ENCODE peak calls at places on chromosomes 3 and 15, in six cellular contexts. Z is astrocyte of the spinal cord; D is AG04449; E is fibroblast of the aortic adventitia; R is upper lobe of right lung; G is CD4-positive, alpha-beta T cell. X is an unnamed sample.

GRCh38 chr3:49025005-49025792 is 3.3 kb downstream of the NDUFAF3 start:
- DNase-seq in Z (no peak), D (no peak), E (no peak), R (no peak), G (no peak), X (no peak)

GRCh38 chr3:177237206-177237605 is 39.9 kb upstream of the TBL1XR1 start:
- DNase-seq in Z (no peak), D (no peak), E (peak), R (no peak), G (no peak), X (no peak)

GRCh38 chr3:48130321-48130881 is 57.8 kb downstream of the CDC25A start:
- DNase-seq in Z (peak), D (no peak), E (peak), R (peak), G (no peak), X (no peak)

GRCh38 chr3:37130984-37131975 is 43.1 kb downstream of the LRRFIP2 start:
- DNase-seq in Z (peak), D (no peak), E (no peak), R (no peak), G (no peak), X (no peak)

GRCh38 chr15:67915374-67916050 is 75.7 kb upstream of the RNU6-1 start:
- DNase-seq in Z (peak), D (no peak), E (peak), R (peak), G (no peak), X (no peak)

GRCh38 chr15:57743424-57743823 is 36.9 kb downstream of the POLR2M start:
- DNase-seq in Z (no peak), D (no peak), E (no peak), R (no peak), G (no peak), X (no peak)

GRCh38 chr3:123084738-123085237 is 18.0 kb downstream of the PDIA5 start:
- DNase-seq in Z (no peak), D (no peak), E (peak), R (no peak), G (no peak), X (no peak)

GRCh38 chr15:84981711-84982300 is at the start of gene PDE8A:
- DNase-seq in Z (no peak), D (no peak), E (no peak), R (no peak), G (peak), X (peak)

GRCh38 chr3:53824795-53825194 is 21.4 kb downstream of the CHDH start:
- DNase-seq in Z (no peak), D (no peak), E (no peak), R (no peak), G (no peak), X (no peak)

GRCh38 chr3:58998476-58999117 is 51.2 kb downstream of the CFAP20DC start:
- DNase-seq in Z (peak), D (peak), E (peak), R (no peak), G (no peak), X (no peak)

GRCh38 chr3:112120485-112120836 is 12.6 kb downstream of the GCSAM start:
- DNase-seq in Z (no peak), D (no peak), E (no peak), R (no peak), G (no peak), X (no peak)

GRCh38 chr15:25850154-25851111 is 12.7 kb downstream of the ATP10A start:
- DNase-seq in Z (peak), D (no peak), E (peak), R (peak), G (peak), X (peak)

GRCh38 chr15:40252438-40253178 is 13.7 kb downstream of the PAK6 start:
- DNase-seq in Z (no peak), D (no peak), E (no peak), R (peak), G (no peak), X (no peak)

GRCh38 chr3:197021231-197021630 is 8.4 kb downstream of the MELTF start:
- DNase-seq in Z (no peak), D (no peak), E (no peak), R (no peak), G (no peak), X (no peak)

GRCh38 chr15:89074402-89075012 is 13.7 kb upstream of the ABHD2 start:
- DNase-seq in Z (no peak), D (no peak), E (no peak), R (no peak), G (no peak), X (no peak)

GRCh38 chr3:146834917-146835316 is 229.8 kb upstream of the PLSCR5 start:
- DNase-seq in Z (peak), D (no peak), E (peak), R (no peak), G (no peak), X (no peak)

GRCh38 chr3:183500981-183501704 is 54.4 kb downstream of the KLHL6 start:
- DNase-seq in Z (no peak), D (no peak), E (no peak), R (no peak), G (no peak), X (no peak)

GRCh38 chr15:90840954-90841353 is 27.4 kb upstream of the FURIN start:
- DNase-seq in Z (no peak), D (no peak), E (no peak), R (no peak), G (no peak), X (no peak)

GRCh38 chr3:12490547-12490946 is 6.3 kb downstream of the TSEN2 start:
- DNase-seq in Z (no peak), D (no peak), E (no peak), R (no peak), G (no peak), X (no peak)

GRCh38 chr3:9862391-9863235 is 17.4 kb downstream of the CIDEC start:
- DNase-seq in Z (peak), D (no peak), E (no peak), R (peak), G (peak), X (peak)

GRCh38 chr3:27590437-27591320 is 106.5 kb upstream of the SLC4A7 start:
- DNase-seq in Z (peak), D (no peak), E (peak), R (no peak), G (no peak), X (no peak)

GRCh38 chr15:48996276-48996675 is 32.6 kb upstream of the SHC4 start:
- DNase-seq in Z (peak), D (peak), E (no peak), R (no peak), G (no peak), X (no peak)

GRCh38 chr3:15654096-15654495 is 52.6 kb downstream of the BTD start:
- DNase-seq in Z (no peak), D (no peak), E (no peak), R (no peak), G (no peak), X (no peak)

GRCh38 chr15:100703032-100703578 is 100.7 kb downstream of the ASB7 start:
- DNase-seq in Z (peak), D (no peak), E (peak), R (peak), G (no peak), X (no peak)

GRCh38 chr15:85582719-85583089 is 202.3 kb downstream of the AKAP13 start:
- DNase-seq in Z (no peak), D (no peak), E (peak), R (peak), G (peak), X (peak)

GRCh38 chr3:108088697-108089096 is 2.1 kb downstream of the CD47 start:
- DNase-seq in Z (peak), D (no peak), E (peak), R (no peak), G (no peak), X (no peak)

GRCh38 chr3:17749705-17750293 is 7.4 kb upstream of the TBC1D5 start:
- DNase-seq in Z (no peak), D (no peak), E (peak), R (no peak), G (no peak), X (no peak)

GRCh38 chr15:40217166-40217785 is 21.6 kb upstream of the PAK6 start:
- DNase-seq in Z (peak), D (peak), E (peak), R (no peak), G (peak), X (no peak)

GRCh38 chr3:37054370-37054769 is 61.1 kb downstream of the MLH1 start:
- DNase-seq in Z (peak), D (no peak), E (peak), R (no peak), G (no peak), X (no peak)

DNA sequence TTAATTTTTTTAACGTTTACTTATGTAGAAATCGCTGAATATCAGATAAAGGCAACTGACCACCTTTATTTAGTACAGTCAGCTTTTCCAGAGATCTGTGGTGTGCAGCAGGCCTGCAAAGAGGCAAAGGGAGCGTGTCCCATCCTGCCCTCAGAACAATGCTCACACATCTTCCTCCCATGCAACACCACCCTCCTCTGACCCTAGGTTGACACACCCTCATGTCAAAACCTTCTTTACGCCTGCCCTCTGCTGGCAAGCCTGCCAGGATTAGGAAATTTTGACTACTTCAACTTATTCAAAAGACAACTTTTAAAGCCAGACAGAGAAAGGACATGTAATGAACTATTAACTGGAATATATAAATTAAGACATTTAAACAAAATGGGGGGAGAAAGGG is 513.7 kb downstream of the FOXP1 start:
- DNase-seq in Z (no peak), D (no peak), E (peak), R (no peak), G (peak), X (peak)
- TF ChIP-seq CTCF in Z (peak), D (peak), E (peak), R (peak), G (peak), X (peak)

DNA sequence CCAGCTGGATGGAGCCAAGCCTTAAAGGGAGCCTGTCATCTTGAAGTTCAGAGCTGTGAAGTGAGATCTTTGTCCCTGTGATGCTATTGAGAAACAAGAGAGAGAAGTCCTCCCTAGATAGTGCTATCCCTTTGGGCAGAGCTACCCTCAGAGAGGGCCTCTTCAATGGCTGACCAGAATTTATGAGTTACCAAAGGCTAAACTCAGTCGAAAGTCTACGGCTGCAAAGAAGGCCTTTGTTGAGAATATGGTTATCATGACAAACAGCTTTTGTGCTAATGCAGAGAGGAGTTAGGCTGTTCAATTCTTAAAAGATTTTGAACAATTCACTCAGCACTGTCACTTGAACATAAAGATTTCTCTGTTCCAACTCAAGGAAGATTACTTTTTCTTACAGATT is 65.9 kb upstream of the C3orf80 start:
- DNase-seq in Z (no peak), D (no peak), E (no peak), R (no peak), G (no peak), X (no peak)
- TF ChIP-seq CTCF in Z (no peak), D (no peak), E (no peak), R (no peak), G (no peak), X (no peak)

GRCh38 chr3:65439641-65440040 is 599.1 kb downstream of the MAGI1 start:
- DNase-seq in Z (peak), D (no peak), E (peak), R (no peak), G (no peak), X (no peak)
- TF ChIP-seq CTCF in Z (peak), D (peak), E (peak), R (peak), G (no peak), X (no peak)

GRCh38 chr3:103991461-103992115 is 1375.1 kb upstream of the ALCAM start:
- DNase-seq in Z (peak), D (peak), E (peak), R (no peak), G (no peak), X (no peak)
- TF ChIP-seq CTCF in Z (peak), D (peak), E (no peak), R (no peak), G (no peak), X (no peak)

GRCh38 chr3:24614353-24614752 is 119.7 kb upstream of the THRB start:
- DNase-seq in Z (no peak), D (no peak), E (no peak), R (no peak), G (no peak), X (no peak)

GRCh38 chr3:24616138-24616829 is 121.6 kb upstream of the THRB start:
- DNase-seq in Z (no peak), D (no peak), E (no peak), R (no peak), G (no peak), X (no peak)

GRCh38 chr3:24615177-24615576 is 120.5 kb upstream of the THRB start:
- DNase-seq in Z (no peak), D (no peak), E (no peak), R (no peak), G (no peak), X (no peak)
- TF ChIP-seq CTCF in Z (no peak), D (no peak), E (no peak), R (no peak), G (no peak), X (no peak)

DNA sequence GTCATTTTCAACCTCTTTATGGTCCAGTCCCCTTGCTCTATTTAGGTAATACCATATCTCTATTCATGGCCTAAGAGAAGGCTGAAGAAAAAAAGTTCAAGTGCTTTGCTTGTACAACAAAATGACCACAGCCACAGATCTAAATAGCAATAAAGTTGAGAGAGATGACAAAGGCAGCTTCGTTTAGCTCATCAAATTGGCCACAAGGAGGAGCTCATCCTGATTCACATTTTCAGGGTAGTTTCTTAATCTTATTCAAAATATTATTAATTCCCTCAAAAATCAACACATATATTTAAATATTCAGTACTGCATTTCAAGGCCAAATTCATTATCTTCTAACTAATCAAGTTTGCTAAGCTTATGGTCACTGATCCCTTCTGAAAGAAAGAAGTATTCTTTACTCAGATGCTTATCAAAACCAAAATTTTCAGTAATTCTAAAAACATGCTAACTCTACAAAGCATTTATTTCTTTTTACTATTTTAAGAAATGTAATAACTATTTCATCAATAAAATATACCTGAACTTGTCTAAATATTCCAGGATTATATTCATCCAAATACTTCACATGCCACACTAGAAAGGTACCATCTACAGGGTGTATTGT is 85.5 kb downstream of the DMXL2 start:
- DNase-seq in Z (peak), D (peak), E (peak), R (no peak), G (no peak), X (no peak)
- TF ChIP-seq CTCF in Z (peak), D (peak), E (peak), R (peak), G (peak), X (peak)

DNA sequence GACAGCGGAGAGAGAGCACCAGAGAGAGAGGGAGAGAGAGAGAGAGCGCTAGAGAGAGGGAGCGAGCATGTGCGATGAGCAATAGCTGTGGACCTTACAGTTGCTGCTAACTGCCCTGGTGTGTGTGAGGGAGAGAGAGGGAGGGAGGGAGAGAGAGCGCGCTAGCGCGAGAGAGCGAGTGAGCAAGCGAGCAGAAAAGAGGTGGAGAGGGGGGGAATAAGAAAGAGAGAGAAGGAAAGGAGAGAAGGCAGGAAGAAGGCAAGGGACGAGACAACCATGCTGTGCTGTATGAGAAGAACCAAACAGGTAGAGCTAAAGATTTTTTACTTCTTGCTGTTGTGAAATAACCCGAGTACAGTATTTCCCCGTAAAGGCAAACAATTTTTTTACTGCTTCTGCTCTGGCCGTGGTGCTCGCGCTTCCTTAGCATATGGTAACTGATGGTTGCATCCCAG is at the start of gene GAP43:
- DNase-seq in Z (peak), D (peak), E (peak), R (peak), G (no peak), X (no peak)
- TF ChIP-seq CTCF in Z (no peak), D (no peak), E (no peak), R (no peak), G (no peak), X (no peak)